ENCODE peak calls at places on chromosomes 5 and 9, in four cellular contexts. W is left colon, H is psoas muscle, V is left ventricle myocardium superior. B is an unnamed sample.

GRCh38 chr9:73178044-73178443 is 26.4 kb downstream of the ANXA1 start:
- ATAC-seq in W (no peak), H (no peak), V (no peak), B (no peak)

GRCh38 chr9:27184556-27185351 is 75.7 kb downstream of the TEK start:
- ATAC-seq in W (no peak), H (no peak), V (peak; percentile 48), B (no peak)

GRCh38 chr9:79377315-79377855 is 194.4 kb upstream of the TLE4 start:
- ATAC-seq in W (no peak), H (no peak), V (no peak), B (no peak)

GRCh38 chr9:97615439-97616072 is 17.6 kb downstream of the TSTD2 start:
- ATAC-seq in W (peak; percentile 84), H (peak; percentile 81), V (peak; percentile 75), B (peak; percentile 64)

GRCh38 chr5:107594253-107595045 is 76.3 kb downstream of the EFNA5 start:
- ATAC-seq in W (peak; percentile 83), H (peak; percentile 68), V (peak; percentile 81), B (peak; percentile 50)

GRCh38 chr5:151110122-151110681 is 29.4 kb upstream of the TNIP1 start:
- ATAC-seq in W (no peak), H (peak; percentile 74), V (peak; percentile 57), B (no peak)

GRCh38 chr5:31886206-31886605 is 247.3 kb downstream of the PDZD2 start:
- ATAC-seq in W (no peak), H (no peak), V (no peak), B (no peak)

GRCh38 chr9:91935066-91935729 is 14.8 kb downstream of the ROR2 start:
- ATAC-seq in W (no peak), H (no peak), V (no peak), B (no peak)

GRCh38 chr5:97923496-97923895 is 740.4 kb upstream of the RIOK2 start:
- ATAC-seq in W (peak; percentile 42), H (no peak), V (no peak), B (no peak)

GRCh38 chr5:55577353-55578060 is 42.7 kb upstream of the PLPP1 start:
- ATAC-seq in W (peak; percentile 74), H (peak; percentile 91), V (peak; percentile 94), B (peak; percentile 63)

GRCh38 chr9:3329361-3329760 is 196.4 kb downstream of the RFX3 start:
- ATAC-seq in W (no peak), H (no peak), V (no peak), B (no peak)

GRCh38 chr5:54136666-54137440 is 173.5 kb downstream of the ARL15 start:
- ATAC-seq in W (no peak), H (no peak), V (peak; percentile 76), B (no peak)

GRCh38 chr5:14297697-14298096 is 154.6 kb downstream of the TRIO start:
- ATAC-seq in W (no peak), H (no peak), V (peak; percentile 14), B (peak; percentile 35)

GRCh38 chr9:3769646-3770045 is 243.8 kb upstream of the RFX3 start:
- ATAC-seq in W (no peak), H (no peak), V (no peak), B (no peak)

GRCh38 chr5:31194458-31194808 is 947 bp downstream of the CDH6 start:
- ATAC-seq in W (peak; percentile 29), H (no peak), V (peak; percentile 29), B (no peak)

GRCh38 chr5:159005062-159005461 is 94.7 kb downstream of the EBF1 start:
- ATAC-seq in W (no peak), H (no peak), V (no peak), B (no peak)

GRCh38 chr5:93305984-93306383 is 275.0 kb downstream of the NR2F1-AS1 start:
- ATAC-seq in W (no peak), H (no peak), V (peak; percentile 34), B (peak; percentile 38)

GRCh38 chr5:35198096-35198495 is 32.2 kb downstream of the PRLR start:
- ATAC-seq in W (peak; percentile 72), H (peak; percentile 27), V (peak; percentile 83), B (peak; percentile 35)

GRCh38 chr9:29697011-29697410 is 2123.7 kb upstream of the C9orf72 start:
- ATAC-seq in W (no peak), H (no peak), V (no peak), B (no peak)

GRCh38 chr9:125119643-125120286 is 23.6 kb downstream of the SCAI start:
- ATAC-seq in W (no peak), H (no peak), V (no peak), B (no peak)

GRCh38 chr5:170485606-170485911 is 18.3 kb upstream of the KCNIP1 start:
- ATAC-seq in W (no peak), H (no peak), V (no peak), B (no peak)

GRCh38 chr5:96093890-96094381 is 132.3 kb upstream of the ELL2 start:
- ATAC-seq in W (peak; percentile 42), H (no peak), V (no peak), B (peak; percentile 93)

GRCh38 chr5:393846-394275 is 49.1 kb upstream of the EXOC3 start:
- ATAC-seq in W (no peak), H (no peak), V (no peak), B (no peak)

GRCh38 chr5:37837101-37838032 is 2.5 kb downstream of the GDNF start:
- ATAC-seq in W (peak; percentile 63), H (peak; percentile 65), V (peak; percentile 82), B (peak; percentile 72)

GRCh38 chr9:120152295-120152694 is 427.7 kb downstream of the CDK5RAP2 start:
- ATAC-seq in W (no peak), H (peak; percentile 50), V (peak; percentile 84), B (no peak)

GRCh38 chr5:96743805-96744559 is 63.8 kb downstream of the ERAP1 start:
- ATAC-seq in W (peak; percentile 43), H (no peak), V (no peak), B (no peak)

GRCh38 chr5:111252799-111253564 is 28.8 kb downstream of the CAMK4 start:
- ATAC-seq in W (peak; percentile 34), H (no peak), V (no peak), B (no peak)

GRCh38 chr5:175640108-175640507 is 17.8 kb upstream of the HRH2 start:
- ATAC-seq in W (no peak), H (no peak), V (no peak), B (no peak)

GRCh38 chr5:13189532-13189931 is 755.0 kb downstream of the DNAH5 start:
- ATAC-seq in W (no peak), H (no peak), V (no peak), B (no peak)